ENCODE peak calls at places on chromosomes 7 and 10, in nine cellular contexts. G is CD8-positive, alpha-beta T cell; L is OCI-LY7; D is IMR-90; F is fibroblast of lung; V is spleen; B is CD8-positive, alpha-beta memory T cell; N is lung; H is H9. P is an unnamed sample. For H3K9me3, the result is how much of the 10 kb centered on the place peaks cover.

GRCh38 chr10:52541082-52541481 is 227.0 kb downstream of the DKK1 start:
- DNase-seq in G (no peak), L (no peak), D (peak), F (no peak), V (no peak), B (no peak), N (no peak), H (no peak), P (no peak)

GRCh38 chr7:157009778-157010587 is 480 bp downstream of the MNX1 start:
- DNase-seq in G (no peak), L (no peak), D (no peak), F (no peak), V (peak), B (no peak), N (no peak), H (no peak), P (no peak)

GRCh38 chr10:2978111-2978510 is 89.2 kb upstream of the PFKP start:
- DNase-seq in G (no peak), L (peak), D (peak), F (peak), V (no peak), B (no peak), N (no peak), H (no peak), P (peak)

GRCh38 chr7:26688936-26689506 is 175.4 kb downstream of the SKAP2 start:
- DNase-seq in G (no peak), L (peak), D (no peak), F (no peak), V (no peak), B (no peak), N (no peak), H (no peak), P (no peak)

GRCh38 chr10:77428776-77429395 is 208.7 kb downstream of the KCNMA1 start:
- DNase-seq in G (no peak), L (no peak), D (peak), F (peak), V (no peak), B (no peak), N (peak), H (peak), P (peak)

GRCh38 chr7:86968618-86969017 is 90.8 kb downstream of the ELAPOR2 start:
- DNase-seq in G (no peak), L (no peak), D (no peak), F (no peak), V (no peak), B (no peak), N (no peak), H (no peak), P (no peak)

GRCh38 chr7:136000288-136000913 is 23.2 kb upstream of the MTPN start:
- DNase-seq in G (no peak), L (no peak), D (peak), F (no peak), V (no peak), B (no peak), N (no peak), H (no peak), P (no peak)

GRCh38 chr7:136412952-136413351 is 435.8 kb upstream of the MTPN start:
- DNase-seq in G (no peak), L (no peak), D (no peak), F (no peak), V (no peak), B (no peak), N (no peak), H (no peak), P (no peak)

GRCh38 chr7:37694208-37695080 is 10.9 kb downstream of the GPR141 start:
- DNase-seq in G (no peak), L (no peak), D (no peak), F (no peak), V (peak), B (no peak), N (no peak), H (no peak), P (no peak)

GRCh38 chr10:72105098-72105475 is 16.7 kb upstream of the SPOCK2 start:
- DNase-seq in G (no peak), L (no peak), D (no peak), F (no peak), V (no peak), B (no peak), N (no peak), H (no peak), P (no peak)

GRCh38 chr7:111527545-111527944 is 34.7 kb downstream of the IMMP2L start:
- DNase-seq in G (no peak), L (peak), D (no peak), F (no peak), V (no peak), B (no peak), N (no peak), H (no peak), P (peak)

GRCh38 chr7:44185729-44186128 is 3.5 kb downstream of the GCK start:
- DNase-seq in G (no peak), L (no peak), D (no peak), F (no peak), V (no peak), B (no peak), N (no peak), H (no peak), P (no peak)

GRCh38 chr10:16777473-16778370 is 39.5 kb downstream of the RSU1 start:
- DNase-seq in G (no peak), L (peak), D (peak), F (peak), V (no peak), B (no peak), N (no peak), H (no peak), P (peak)

GRCh38 chr7:137936509-137937201 is 65.2 kb downstream of the CREB3L2 start:
- DNase-seq in G (no peak), L (no peak), D (no peak), F (no peak), V (no peak), B (no peak), N (no peak), H (no peak), P (no peak)

GRCh38 chr10:90171014-90171722 is 469.8 kb downstream of the KIF20B start:
- DNase-seq in G (no peak), L (no peak), D (no peak), F (no peak), V (no peak), B (no peak), N (no peak), H (no peak), P (no peak)

GRCh38 chr7:81186691-81187090 is 267.8 kb upstream of the SEMA3C start:
- DNase-seq in G (no peak), L (no peak), D (peak), F (peak), V (no peak), B (no peak), N (no peak), H (no peak), P (no peak)

GRCh38 chr10:68955414-68955785 is 570 bp upstream of the DDX21 start:
- DNase-seq in G (no peak), L (no peak), D (no peak), F (no peak), V (no peak), B (no peak), N (no peak), H (no peak), P (peak)

GRCh38 chr10:108783897-108784296 is 1139.4 kb downstream of the XPNPEP1 start:
- DNase-seq in G (no peak), L (peak), D (peak), F (peak), V (no peak), B (no peak), N (peak), H (peak), P (peak)

GRCh38 chr7:35860664-35861063 is 59.8 kb downstream of the SEPTIN7 start:
- DNase-seq in G (no peak), L (no peak), D (no peak), F (no peak), V (no peak), B (no peak), N (no peak), H (no peak), P (no peak)

GRCh38 chr7:29207469-29207868 is 12.9 kb downstream of the CHN2 start:
- DNase-seq in G (no peak), L (no peak), D (no peak), F (peak), V (no peak), B (no peak), N (no peak), H (no peak), P (no peak)

GRCh38 chr10:130757821-130758489 is 553.6 kb downstream of the TCERG1L start:
- DNase-seq in G (no peak), L (no peak), D (no peak), F (no peak), V (peak), B (no peak), N (no peak), H (no peak), P (no peak)

GRCh38 chr7:115289966-115290365 is 368.1 kb downstream of the MDFIC start:
- DNase-seq in G (no peak), L (no peak), D (peak), F (peak), V (no peak), B (no peak), N (no peak), H (no peak), P (no peak)

GRCh38 chr7:303425-303824 is 13.5 kb downstream of the FOXL3 start:
- DNase-seq in G (no peak), L (no peak), D (no peak), F (no peak), V (peak), B (no peak), N (no peak), H (no peak), P (no peak)

GRCh38 chr10:96017227-96017687 is 26.1 kb upstream of the CCNJ start:
- DNase-seq in G (peak), L (peak), D (peak), F (peak), V (no peak), B (no peak), N (no peak), H (peak), P (peak)

GRCh38 chr10:340646-341045 is 205.4 kb downstream of the ZMYND11 start:
- DNase-seq in G (no peak), L (no peak), D (no peak), F (no peak), V (peak), B (no peak), N (no peak), H (no peak), P (no peak)

GRCh38 chr7:43680736-43681135 is 48.6 kb downstream of the COA1 start:
- DNase-seq in G (no peak), L (no peak), D (no peak), F (no peak), V (no peak), B (no peak), N (no peak), H (no peak), P (no peak)

GRCh38 chr7:69739182-69739581 is 140.9 kb downstream of the AUTS2 start:
- DNase-seq in G (no peak), L (peak), D (no peak), F (peak), V (no peak), B (no peak), N (no peak), H (no peak), P (peak)

GRCh38 chr10:112687647-112688046 is 240.6 kb downstream of the VTI1A start:
- DNase-seq in G (no peak), L (no peak), D (peak), F (peak), V (no peak), B (no peak), N (no peak), H (no peak), P (no peak)

DNA sequence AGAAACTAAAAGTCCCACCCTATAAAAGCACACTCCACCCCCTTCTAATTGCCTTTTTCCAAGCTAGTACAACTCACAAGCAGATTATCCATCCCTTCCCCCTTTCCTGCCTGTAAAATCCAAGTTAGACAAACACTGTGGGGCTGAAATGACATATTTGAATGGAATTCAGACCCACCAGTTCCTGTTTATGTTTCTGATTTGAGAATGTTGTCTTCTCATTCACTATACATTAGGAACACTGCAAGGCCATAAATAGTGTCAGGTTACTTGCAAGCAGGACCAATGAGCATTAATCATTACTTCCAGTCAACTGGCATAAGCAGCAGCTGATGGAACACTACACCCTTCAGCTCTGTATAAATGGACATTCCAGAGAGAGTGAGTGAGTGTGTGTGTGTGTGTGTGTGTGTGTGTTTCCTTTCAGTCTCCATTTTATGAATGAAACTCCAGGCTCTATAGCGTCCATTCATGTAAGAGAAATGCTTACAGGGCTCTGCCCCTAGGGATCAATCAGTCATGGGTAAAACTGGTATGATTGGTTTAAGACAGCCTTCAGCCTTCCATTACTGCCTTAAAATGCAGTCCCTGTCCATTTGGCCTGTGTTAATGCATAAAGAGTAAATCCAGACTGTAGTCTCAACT is 69.3 kb downstream of the ETV1 start:
- DNase-seq in G (no peak), L (no peak), D (peak), F (peak), V (no peak), B (no peak), N (no peak), H (no peak), P (no peak)
- H3K9me3 ChIP-seq in G (under half), L (under half), D (under half), F (under half), V (under half), B (under half), N (under half), H (under half), P (under half)

DNA sequence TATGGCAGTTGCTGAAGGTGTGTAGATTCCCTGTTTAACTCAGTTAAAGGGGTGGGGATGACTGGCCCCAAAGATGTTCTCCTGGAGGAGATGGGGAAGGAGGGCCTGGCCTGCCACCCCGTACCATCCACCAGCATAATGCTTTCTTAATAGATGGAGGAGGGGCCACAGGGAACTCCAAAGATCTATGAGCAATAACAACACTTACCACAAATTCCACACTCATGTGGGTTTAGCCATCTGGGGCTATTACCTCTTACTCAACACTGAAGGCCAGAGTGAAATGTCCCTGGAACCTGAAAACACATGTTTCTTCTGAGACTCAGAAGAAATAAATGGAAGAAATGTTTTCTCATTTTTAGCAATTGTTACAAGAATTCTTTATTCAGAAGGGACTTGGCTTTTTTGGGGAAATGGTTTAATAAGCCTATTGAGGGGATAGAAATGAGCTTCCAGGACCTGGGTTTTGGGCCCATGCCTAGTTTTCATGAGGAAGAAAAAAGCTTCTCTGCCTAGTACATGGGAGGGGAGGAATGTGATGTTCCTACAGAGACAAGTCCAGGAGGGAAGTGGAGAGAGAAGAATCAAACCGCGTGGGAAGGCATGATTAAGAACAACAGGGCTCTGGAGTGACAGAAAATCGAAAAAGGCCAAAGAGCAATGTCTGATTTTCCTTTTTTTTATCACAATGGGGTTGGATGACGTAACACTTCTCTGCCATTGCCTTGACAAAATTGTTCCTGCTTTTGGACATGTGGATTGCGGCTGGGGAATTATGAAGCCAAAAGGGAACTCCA is 258.8 kb downstream of the CXCL12 start:
- DNase-seq in G (no peak), L (no peak), D (peak), F (peak), V (no peak), B (no peak), N (no peak), H (no peak), P (peak)
- H3K27ac ChIP-seq in G (no peak), L (no peak), D (no peak), F (no peak), V (no peak), B (no peak), N (no peak), H (no peak), P (no peak)

GRCh38 chr10:5165738-5166137 is 19.2 kb downstream of the AKR1C8 start:
- DNase-seq in G (no peak), L (peak), D (peak), F (peak), V (no peak), B (no peak), N (no peak), H (no peak), P (no peak)

GRCh38 chr10:5163487-5163886 is 21.5 kb downstream of the AKR1C8 start:
- DNase-seq in G (no peak), L (no peak), D (no peak), F (no peak), V (no peak), B (no peak), N (no peak), H (no peak), P (no peak)

DNA sequence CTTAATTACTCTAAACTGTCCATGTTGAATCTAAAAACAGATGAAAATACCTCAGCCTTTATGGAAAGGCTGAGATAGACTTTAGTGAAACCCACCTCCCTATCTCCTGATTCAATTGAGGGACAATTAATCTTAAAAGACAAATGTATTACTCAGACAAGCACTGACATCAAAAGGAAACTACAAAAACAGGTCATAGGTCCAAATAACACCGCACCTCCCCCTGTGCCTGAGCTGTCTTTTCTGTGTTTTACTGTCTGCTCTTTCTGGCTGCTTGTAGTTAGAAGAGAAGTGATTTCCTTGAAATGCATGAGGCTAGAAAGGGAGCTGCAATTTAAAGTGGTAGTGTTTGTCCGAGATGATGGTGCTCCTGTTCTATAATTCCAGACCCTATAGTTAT is 16.1 kb downstream of the AKR1C8 start:
- DNase-seq in G (no peak), L (no peak), D (no peak), F (no peak), V (no peak), B (no peak), N (no peak), H (no peak), P (no peak)
- H3K9me3 ChIP-seq in G (under half), L (under half), D (under half), F (under half), V (under half), B (under half), N (under half), H (under half), P (under half)

GRCh38 chr7:2116086-2116810 is 116.5 kb downstream of the MAD1L1 start:
- DNase-seq in G (no peak), L (no peak), D (peak), F (peak), V (no peak), B (no peak), N (no peak), H (no peak), P (no peak)

GRCh38 chr7:2114926-2115738 is 117.6 kb downstream of the MAD1L1 start:
- DNase-seq in G (no peak), L (no peak), D (no peak), F (no peak), V (no peak), B (no peak), N (no peak), H (no peak), P (no peak)

GRCh38 chr7:2116903-2117680 is 115.7 kb downstream of the MAD1L1 start:
- DNase-seq in G (no peak), L (no peak), D (peak), F (peak), V (no peak), B (no peak), N (no peak), H (no peak), P (no peak)

GRCh38 chr7:2114052-2114451 is 118.7 kb downstream of the MAD1L1 start:
- DNase-seq in G (no peak), L (no peak), D (peak), F (peak), V (no peak), B (no peak), N (no peak), H (no peak), P (no peak)

DNA sequence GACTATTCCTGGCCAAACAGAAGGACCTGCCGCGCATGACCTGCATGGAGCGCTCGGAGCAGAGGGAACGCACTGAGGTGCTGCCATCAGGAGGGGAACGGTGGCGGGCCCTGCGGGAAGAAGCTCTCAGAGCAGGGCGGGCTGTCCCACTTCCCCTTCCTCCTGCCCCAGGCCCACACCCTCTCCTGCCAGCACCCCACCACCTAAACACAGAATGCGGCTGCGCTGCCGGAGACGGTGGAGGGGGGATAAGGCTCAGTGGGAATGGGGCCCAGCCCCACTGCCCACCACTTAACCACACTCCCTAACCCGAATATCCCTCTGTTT is 117.0 kb downstream of the MAD1L1 start:
- DNase-seq in G (no peak), L (no peak), D (no peak), F (no peak), V (no peak), B (no peak), N (no peak), H (no peak), P (no peak)
- H3K27ac ChIP-seq in G (no peak), L (no peak), D (no peak), F (no peak), V (no peak), B (no peak), N (no peak), H (no peak), P (no peak)

DNA sequence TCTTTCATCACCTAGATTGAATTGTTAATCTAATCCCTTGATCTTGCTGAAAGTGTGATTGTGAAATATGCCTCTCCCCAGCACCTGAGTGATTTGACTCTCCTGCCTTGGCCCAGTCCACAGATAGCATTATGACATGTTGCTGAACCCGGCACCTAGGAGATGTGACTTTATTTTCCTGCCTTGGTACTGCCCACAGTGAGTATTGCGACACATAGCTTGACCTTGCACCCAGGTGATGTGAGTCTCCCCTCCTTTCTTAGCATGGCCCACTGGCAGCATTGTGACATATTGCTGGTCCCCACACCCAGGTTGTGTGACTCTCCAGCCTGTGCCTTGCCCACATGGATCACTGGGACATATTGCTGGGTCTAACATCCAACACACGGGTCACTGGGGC is 32.5 kb upstream of the ZNF107 start:
- DNase-seq in G (no peak), L (no peak), D (no peak), F (no peak), V (no peak), B (no peak), N (no peak), H (no peak), P (no peak)
- H3K9me3 ChIP-seq in G (under half), L (under half), D (under half), F (under half), V (under half), B (under half), N (under half), H (half or more), P (under half)

GRCh38 chr10:13608246-13608853 is 21.6 kb downstream of the PRPF18 start:
- DNase-seq in G (no peak), L (no peak), D (no peak), F (peak), V (no peak), B (no peak), N (no peak), H (no peak), P (no peak)
- H3K27ac ChIP-seq in G (no peak), L (no peak), D (no peak), F (no peak), V (no peak), B (no peak), N (no peak), H (no peak), P (no peak)

GRCh38 chr10:107487284-107487683 is 322.8 kb upstream of the SORCS1 start:
- DNase-seq in G (no peak), L (no peak), D (no peak), F (no peak), V (no peak), B (no peak), N (no peak), H (no peak), P (no peak)
- H3K9me3 ChIP-seq in G (under half), L (under half), D (under half), F (under half), V (under half), B (under half), N (under half), H (under half), P (under half)

P was measured in Karpas-422.